ENCODE peak calls at places on chromosomes 2 and 18, in eight cellular contexts. D is left lung; F is left ventricle myocardium inferior; N is CD8-positive, alpha-beta T cell; R is uterus; C is GM23248; A is breast epithelium; L is CD4-positive, alpha-beta T cell. J is an unnamed sample.

GRCh38 chr2:196601430-196602306 is 37.8 kb upstream of the CCDC150 start:
- DNase-seq in F (peak), N (no peak), L (no peak), D (peak), C (peak), R (peak), A (no peak), J (peak)

GRCh38 chr2:205383601-205384000 is 298.7 kb upstream of the NRP2 start:
- DNase-seq in C (no peak), L (no peak), N (no peak), F (no peak), D (no peak), A (no peak), R (no peak), J (no peak)

GRCh38 chr2:212940816-212941215 is 210.6 kb downstream of the IKZF2 start:
- DNase-seq in C (peak), R (no peak), D (no peak), L (no peak), N (no peak), A (peak), F (peak), J (no peak)

GRCh38 chr2:186460465-186460864 is 25.6 kb upstream of the ZC3H15 start:
- DNase-seq in C (peak), R (no peak), F (no peak), N (no peak), D (no peak), L (no peak), A (no peak), J (no peak)

GRCh38 chr2:215900203-215900611 is 113.1 kb downstream of the MREG start:
- DNase-seq in C (peak), D (no peak), F (no peak), L (no peak), R (no peak), N (no peak), A (peak), J (peak)

GRCh38 chr18:54254265-54254758 is 15.0 kb upstream of the POLI start:
- DNase-seq in L (no peak), F (no peak), R (no peak), C (peak), D (no peak), A (no peak), N (no peak), J (no peak)

GRCh38 chr2:240687741-240688562 is 3.7 kb upstream of the AQP12A start:
- DNase-seq in L (no peak), C (no peak), A (no peak), N (peak), R (no peak), F (no peak), D (no peak), J (no peak)

GRCh38 chr2:12504443-12504842 is 212.3 kb upstream of the TRIB2 start:
- DNase-seq in D (no peak), L (no peak), A (no peak), N (no peak), F (no peak), C (peak), R (no peak), J (no peak)

GRCh38 chr2:108288534-108289106 is at the start of gene SULT1C2:
- DNase-seq in L (no peak), C (peak), D (no peak), F (no peak), R (no peak), N (no peak), A (no peak), J (no peak)

GRCh38 chr2:15243762-15244161 is 317.4 kb downstream of the NBAS start:
- DNase-seq in A (no peak), L (no peak), C (peak), R (no peak), D (no peak), F (no peak), N (no peak), J (no peak)

GRCh38 chr2:170425291-170425751 is 247.4 kb downstream of the MYO3B start:
- DNase-seq in A (no peak), C (peak), R (no peak), F (no peak), D (no peak), N (no peak), L (no peak), J (no peak)

GRCh38 chr18:49560277-49561126 is 1.4 kb upstream of the LIPG start:
- DNase-seq in R (no peak), F (no peak), L (no peak), D (peak), A (no peak), N (no peak), C (peak), J (peak)

GRCh38 chr2:4047961-4048891 is 344.9 kb downstream of the DCDC2C start:
- DNase-seq in N (no peak), F (no peak), A (no peak), L (no peak), D (no peak), R (no peak), C (no peak), J (no peak)

GRCh38 chr2:55824554-55825096 is 99.0 kb downstream of the EFEMP1 start:
- DNase-seq in C (no peak), L (no peak), D (peak), R (no peak), A (no peak), N (no peak), F (no peak), J (no peak)

GRCh38 chr2:64145760-64146159 is 1.5 kb upstream of the PELI1 start:
- DNase-seq in A (no peak), L (no peak), D (no peak), C (no peak), F (no peak), N (no peak), R (no peak), J (no peak)

GRCh38 chr2:231334179-231334930 is 61.2 kb upstream of the B3GNT7 start:
- DNase-seq in F (no peak), C (no peak), D (no peak), A (no peak), R (no peak), L (no peak), N (no peak), J (no peak)

GRCh38 chr18:34951625-34952379 is 89.4 kb upstream of the MAPRE2 start:
- DNase-seq in A (no peak), L (no peak), F (no peak), D (no peak), R (no peak), C (no peak), N (no peak), J (no peak)
- H3K27ac ChIP-seq in A (no peak), L (no peak), F (no peak), D (no peak), R (no peak), C (no peak), N (no peak), J (no peak)

GRCh38 chr2:152646264-152646663 is 71.0 kb downstream of the PRPF40A start:
- DNase-seq in N (no peak), C (no peak), L (no peak), D (no peak), F (no peak), R (no peak), A (no peak), J (no peak)
- H3K27ac ChIP-seq in N (no peak), C (peak), L (no peak), D (no peak), F (no peak), R (no peak), A (peak), J (peak)

GRCh38 chr2:226661789-226662545 is 137.7 kb downstream of the IRS1 start:
- DNase-seq in F (peak), A (no peak), C (peak), D (no peak), N (no peak), R (peak), L (no peak), J (peak)

GRCh38 chr2:226659416-226659815 is 140.2 kb downstream of the IRS1 start:
- DNase-seq in L (no peak), A (no peak), N (no peak), C (no peak), D (no peak), F (no peak), R (no peak), J (no peak)

GRCh38 chr2:226660124-226660523 is 139.5 kb downstream of the IRS1 start:
- DNase-seq in N (no peak), A (no peak), D (no peak), L (no peak), C (no peak), F (no peak), R (no peak), J (no peak)

GRCh38 chr2:226658555-226658954 is 141.1 kb downstream of the IRS1 start:
- DNase-seq in R (no peak), L (no peak), C (no peak), F (no peak), N (no peak), A (no peak), D (no peak), J (no peak)

GRCh38 chr2:226660524-226660923 is 139.1 kb downstream of the IRS1 start:
- DNase-seq in R (peak), C (peak), N (no peak), F (peak), L (no peak), D (no peak), A (peak), J (peak)
- H3K27ac ChIP-seq in R (peak), C (peak), N (no peak), F (peak), L (no peak), D (peak), A (peak), J (peak)

GRCh38 chr2:121186261-121186660 is 98.7 kb downstream of the TFCP2L1 start:
- DNase-seq in F (no peak), R (no peak), D (no peak), N (no peak), L (no peak), A (peak), C (no peak), J (no peak)
- H3K27ac ChIP-seq in F (no peak), R (no peak), D (no peak), N (no peak), L (no peak), A (peak), C (no peak), J (no peak)

DNA sequence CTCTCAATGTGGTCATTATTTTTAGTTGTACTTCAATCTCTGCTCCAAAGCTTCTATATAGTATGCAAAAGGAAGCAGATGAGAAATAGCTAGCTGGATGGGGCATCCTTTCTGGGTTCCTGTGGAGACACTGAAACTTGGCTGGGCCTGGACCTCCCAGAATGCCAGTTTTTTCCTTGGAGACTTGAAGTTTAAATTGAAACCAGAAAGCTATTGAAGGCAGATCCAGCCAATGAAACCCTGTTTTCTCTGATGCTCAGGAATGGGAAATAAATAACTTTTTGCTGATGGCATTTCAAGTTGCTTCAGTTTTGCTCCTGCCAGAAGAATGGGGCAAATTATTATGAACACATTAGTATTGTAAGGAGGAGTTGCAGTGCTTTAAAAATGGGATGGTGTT is 2.9 kb downstream of the SETBP1 start:
- DNase-seq in R (no peak), D (no peak), C (peak), L (no peak), A (no peak), N (no peak), F (no peak), J (no peak)
- H3K27ac ChIP-seq in R (peak), D (peak), C (no peak), L (no peak), A (peak), N (no peak), F (peak), J (peak)

DNA sequence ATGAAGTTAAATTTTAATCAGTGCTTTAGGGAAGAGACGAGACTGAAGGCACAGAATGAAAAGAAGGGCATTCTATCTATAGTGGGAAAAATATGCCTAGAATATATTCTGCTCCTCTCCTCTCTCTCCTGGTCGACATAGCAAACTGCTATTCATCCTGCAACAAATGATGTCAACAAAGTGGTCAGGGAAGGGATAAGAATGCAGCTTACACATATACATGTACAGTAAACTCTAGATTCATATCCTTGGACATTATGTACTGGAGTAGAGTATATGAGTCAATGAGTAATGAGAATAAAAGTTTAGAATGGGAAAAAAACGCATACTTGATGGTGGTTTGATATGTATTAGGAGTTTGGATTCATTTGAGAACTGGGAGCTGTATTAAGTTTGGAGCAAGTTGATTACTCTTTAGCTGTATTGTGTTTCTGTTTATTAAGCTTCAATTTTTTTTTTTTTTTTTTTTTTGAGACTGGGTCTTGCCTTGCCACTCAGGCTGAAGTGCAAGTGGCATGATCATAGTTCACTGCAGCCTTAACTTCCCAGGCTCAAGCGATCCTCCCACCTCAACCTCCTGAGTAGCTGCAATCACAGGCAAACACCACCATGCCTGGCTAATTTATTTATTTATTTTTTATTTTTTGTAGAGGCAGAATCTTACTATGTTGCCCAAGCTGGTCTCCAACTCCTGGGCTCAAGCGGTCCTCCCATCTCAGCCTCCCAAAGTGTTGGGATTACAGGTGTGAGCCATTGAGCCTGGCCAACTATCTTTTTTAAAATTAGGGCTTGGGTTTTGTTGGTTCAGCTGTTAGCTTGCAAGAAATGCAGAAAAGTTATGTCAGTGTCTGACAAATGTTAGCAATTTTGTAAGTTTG is 53.8 kb downstream of the STAT1 start:
- DNase-seq in D (no peak), A (no peak), R (no peak), C (no peak), F (no peak), L (no peak), N (no peak), J (no peak)
- H3K27ac ChIP-seq in D (no peak), A (no peak), R (no peak), C (peak), F (no peak), L (no peak), N (no peak), J (no peak)

GRCh38 chr2:68368657-68369339 is 3.7 kb downstream of the PLEK start:
- DNase-seq in N (no peak), D (no peak), A (no peak), F (no peak), R (peak), C (peak), L (no peak), J (no peak)
- H3K27ac ChIP-seq in N (no peak), D (no peak), A (no peak), F (no peak), R (no peak), C (peak), L (no peak), J (no peak)

DNA sequence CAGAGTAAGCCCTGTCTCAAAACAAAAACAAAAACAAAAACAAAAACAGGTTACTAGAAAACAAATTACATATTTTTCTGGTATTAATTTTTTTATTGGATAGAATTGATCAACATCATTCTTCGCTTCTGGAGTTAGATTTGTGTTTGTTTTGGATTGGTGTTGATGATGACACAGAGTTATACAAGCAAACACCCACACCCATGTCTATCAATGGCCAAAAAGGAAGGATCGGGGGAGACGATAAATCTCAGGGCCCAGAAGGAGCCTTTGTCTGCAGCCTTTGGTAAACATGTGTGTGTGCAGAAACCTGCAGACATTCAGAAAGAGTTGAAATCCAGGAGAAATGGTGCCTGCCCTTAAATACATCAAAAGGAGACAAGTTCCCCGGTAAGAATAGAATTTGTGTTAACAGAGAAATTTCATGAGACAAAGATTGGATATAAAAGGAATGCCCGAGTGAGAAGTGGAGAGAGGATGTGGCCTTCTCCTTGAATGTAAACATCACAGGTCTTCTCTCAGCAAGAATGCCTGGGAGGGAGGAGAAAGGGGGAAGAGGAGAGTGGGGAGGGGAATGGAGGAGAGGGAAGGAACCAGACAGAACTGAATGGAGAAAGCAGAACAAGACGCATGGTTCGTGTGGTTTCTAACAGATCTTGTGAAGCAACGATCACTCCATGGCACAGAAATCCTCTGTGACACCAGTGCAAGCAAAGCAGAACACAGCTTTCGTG is 40.4 kb upstream of the TMEM178A start:
- DNase-seq in L (no peak), F (no peak), R (no peak), D (no peak), N (no peak), A (no peak), C (no peak), J (no peak)
- H3K27ac ChIP-seq in L (no peak), F (no peak), R (no peak), D (no peak), N (no peak), A (no peak), C (no peak), J (no peak)

GRCh38 chr2:217948897-217949296 is 53.9 kb downstream of the TNS1 start:
- DNase-seq in F (no peak), R (no peak), N (no peak), C (no peak), L (no peak), D (no peak), A (no peak), J (no peak)

GRCh38 chr2:217949448-217949847 is 53.3 kb downstream of the TNS1 start:
- DNase-seq in R (no peak), D (no peak), A (no peak), C (no peak), N (no peak), F (no peak), L (no peak), J (no peak)

GRCh38 chr2:217951521-217952247 is 51.1 kb downstream of the TNS1 start:
- DNase-seq in N (no peak), C (no peak), L (no peak), A (peak), R (peak), F (no peak), D (peak), J (peak)

GRCh38 chr2:217951091-217951490 is 51.7 kb downstream of the TNS1 start:
- DNase-seq in N (no peak), A (no peak), L (no peak), C (peak), R (peak), F (no peak), D (no peak), J (peak)

GRCh38 chr2:217950401-217950871 is 52.4 kb downstream of the TNS1 start:
- DNase-seq in F (no peak), A (no peak), R (no peak), L (no peak), N (no peak), D (no peak), C (no peak), J (no peak)
- H3K27ac ChIP-seq in F (peak), A (peak), R (peak), L (no peak), N (no peak), D (no peak), C (no peak), J (no peak)

GRCh38 chr2:11175293-11175795 is 20.1 kb downstream of the SLC66A3 start:
- DNase-seq in N (no peak), C (peak), L (no peak), F (no peak), D (no peak), R (no peak), A (no peak), J (no peak)
- H3K27ac ChIP-seq in N (no peak), C (peak), L (no peak), F (no peak), D (no peak), R (no peak), A (peak), J (no peak)